ENCODE peak calls at places on chromosomes 4 and X, in eight cellular contexts. D, X, L, T, S, F, Y and R are unnamed samples.

GRCh38 chr4:5041609-5042234 is 9.6 kb upstream of the STK32B start:
- DNase-seq in D (no peak), X (no peak), L (no peak), T (no peak), S (no peak), F (no peak), Y (no peak), R (no peak)

GRCh38 chrX:3609800-3610199 is 103.6 kb downstream of the PRKX start:
- DNase-seq in D (no peak), X (no peak), L (no peak), T (no peak), S (no peak), F (no peak), Y (no peak), R (peak)

GRCh38 chr4:24394041-24394440 is 190.3 kb downstream of the DHX15 start:
- DNase-seq in D (no peak), X (no peak), L (no peak), T (no peak), S (no peak), F (no peak), Y (no peak), R (peak)

GRCh38 chr4:88674989-88675388 is 22.6 kb downstream of the NAP1L5 start:
- DNase-seq in D (no peak), X (no peak), L (no peak), T (no peak), S (no peak), F (no peak), Y (no peak), R (peak)

GRCh38 chr4:142516686-142517145 is 329.4 kb downstream of the INPP4B start:
- DNase-seq in D (no peak), X (no peak), L (no peak), T (no peak), S (no peak), F (no peak), Y (no peak), R (peak)

GRCh38 chr4:38119663-38120374 is 159.6 kb downstream of the PTTG2 start:
- DNase-seq in D (no peak), X (no peak), L (no peak), T (no peak), S (peak), F (peak), Y (peak), R (peak)

GRCh38 chr4:169645627-169646026 is 25.2 kb downstream of the CLCN3 start:
- DNase-seq in D (no peak), X (no peak), L (no peak), T (no peak), S (no peak), F (no peak), Y (no peak), R (no peak)

GRCh38 chr4:142408003-142408441 is 438.1 kb downstream of the INPP4B start:
- DNase-seq in D (no peak), X (no peak), L (no peak), T (no peak), S (no peak), F (no peak), Y (no peak), R (peak)

GRCh38 chrX:69203367-69204037 is 38.2 kb upstream of the PJA1 start:
- DNase-seq in D (no peak), X (no peak), L (no peak), T (no peak), S (no peak), F (no peak), Y (no peak), R (no peak)

GRCh38 chr4:72971572-72971971 is 97.9 kb downstream of the COX18 start:
- DNase-seq in D (no peak), X (no peak), L (no peak), T (no peak), S (no peak), F (no peak), Y (no peak), R (peak)

GRCh38 chrX:46796574-46797191 is 37.8 kb upstream of the SLC9A7 start:
- DNase-seq in D (peak), X (peak), L (peak), T (peak), S (peak), F (peak), Y (peak), R (peak)

GRCh38 chr4:36471903-36472302 is 190.5 kb downstream of the DTHD1 start:
- DNase-seq in D (no peak), X (no peak), L (no peak), T (no peak), S (no peak), F (no peak), Y (no peak), R (no peak)

GRCh38 chr4:112109455-112110425 is 35.5 kb upstream of the FAM241A start:
- DNase-seq in D (no peak), X (no peak), L (no peak), T (no peak), S (no peak), F (peak), Y (no peak), R (peak)

GRCh38 chrX:18449271-18449670 is 23.9 kb downstream of the CDKL5 start:
- DNase-seq in D (no peak), X (no peak), L (no peak), T (no peak), S (no peak), F (no peak), Y (no peak), R (no peak)

GRCh38 chr4:13544556-13545393 is 467 bp upstream of the NKX3-2 start:
- DNase-seq in D (no peak), X (peak), L (peak), T (peak), S (peak), F (peak), Y (peak), R (peak)

GRCh38 chrX:75522565-75523411 is at the start of gene ZDHHC15:
- DNase-seq in D (peak), X (peak), L (peak), T (peak), S (peak), F (no peak), Y (peak), R (peak)

GRCh38 chrX:118352566-118352965 is 6.7 kb downstream of the WDR44 start:
- DNase-seq in D (no peak), X (no peak), L (no peak), T (no peak), S (no peak), F (no peak), Y (no peak), R (no peak)

GRCh38 chrX:25941087-25941486 is 197.1 kb upstream of the MAGEB18 start:
- DNase-seq in D (no peak), X (no peak), L (no peak), T (no peak), S (no peak), F (no peak), Y (no peak), R (peak)

GRCh38 chrX:71222929-71223328 is at the start of gene GJB1:
- DNase-seq in D (no peak), X (no peak), L (no peak), T (no peak), S (no peak), F (no peak), Y (no peak), R (no peak)

GRCh38 chr4:155376387-155377268 is at the start of gene MAP9:
- DNase-seq in D (peak), X (peak), L (peak), T (peak), S (peak), F (no peak), Y (peak), R (peak)

GRCh38 chr4:6546681-6547447 is 28.1 kb upstream of the MAN2B2 start:
- DNase-seq in D (no peak), X (peak), L (peak), T (peak), S (peak), F (peak), Y (peak), R (peak)

GRCh38 chr4:4990329-4990728 is 28.9 kb downstream of the CYTL1 start:
- DNase-seq in D (no peak), X (no peak), L (no peak), T (no peak), S (no peak), F (no peak), Y (no peak), R (peak)

GRCh38 chr4:27084685-27085356 is 224.2 kb downstream of the STIM2 start:
- DNase-seq in D (no peak), X (peak), L (peak), T (no peak), S (peak), F (peak), Y (peak), R (peak)

GRCh38 chr4:156829194-156829593 is 142.4 kb downstream of the PDGFC start:
- DNase-seq in D (no peak), X (no peak), L (no peak), T (no peak), S (no peak), F (no peak), Y (no peak), R (no peak)

GRCh38 chrX:133590703-133591505 is 175.6 kb upstream of the GPC4 start:
- DNase-seq in D (no peak), X (no peak), L (no peak), T (no peak), S (no peak), F (no peak), Y (no peak), R (no peak)

GRCh38 chrX:40209951-40210617 is 112.3 kb upstream of the BCOR start:
- DNase-seq in D (no peak), X (no peak), L (no peak), T (no peak), S (no peak), F (no peak), Y (no peak), R (peak)

GRCh38 chr4:24743931-24744330 is 51.4 kb upstream of the SOD3 start:
- DNase-seq in D (no peak), X (peak), L (no peak), T (no peak), S (no peak), F (no peak), Y (no peak), R (peak)